ENCODE peak calls at places on chromosomes 11 and 22, in six cellular contexts. P is GM12891, X is H1, V is K562, Q is HepG2, K is GM12878. C is an unnamed sample.

GRCh38 chr11:105673089-105673488 is 63.2 kb downstream of the GRIA4 start:
- DNase-seq in K (no peak), X (no peak), Q (peak; percentile 12), P (no peak), V (peak; percentile 31), C (no peak)

GRCh38 chr11:17721242-17721999 is 2.0 kb downstream of the MYOD1 start:
- DNase-seq in X (no peak), P (no peak), K (no peak), Q (no peak), V (no peak), C (no peak)

GRCh38 chr22:45302047-45302446 is 7.7 kb upstream of the FAM118A start:
- DNase-seq in P (no peak), K (no peak), V (no peak), X (no peak), Q (peak; percentile 81), C (no peak)

GRCh38 chr22:27318516-27318915 is 483.0 kb downstream of the MN1 start:
- DNase-seq in K (no peak), V (peak; percentile 3), X (no peak), P (no peak), Q (no peak), C (no peak)

GRCh38 chr11:110430267-110431211 is 791 bp downstream of the FDX1 start:
- DNase-seq in V (no peak), P (peak; percentile 37), K (peak; percentile 8), X (no peak), Q (peak; percentile 47), C (no peak)

GRCh38 chr11:109109916-109110315 is 312.1 kb upstream of the C11orf87 start:
- DNase-seq in X (no peak), Q (no peak), K (no peak), V (no peak), P (no peak), C (no peak)

GRCh38 chr11:84390441-84391078 is 1104.4 kb upstream of the CCDC90B start:
- DNase-seq in Q (no peak), X (no peak), P (no peak), K (no peak), V (no peak), C (no peak)

GRCh38 chr11:118310271-118310670 is 5.7 kb downstream of the CD3E start:
- DNase-seq in V (no peak), Q (no peak), K (no peak), X (no peak), P (no peak), C (no peak)

GRCh38 chr11:25293166-25293565 is 796.3 kb downstream of the LUZP2 start:
- DNase-seq in X (no peak), K (no peak), P (no peak), V (no peak), Q (no peak), C (no peak)

GRCh38 chr11:57477507-57478189 is 17.3 kb downstream of the RTN4RL2 start:
- DNase-seq in P (no peak), V (no peak), K (no peak), Q (no peak), X (no peak), C (no peak)

GRCh38 chr11:114799524-114799923 is 121.2 kb downstream of the NXPE2 start:
- DNase-seq in X (no peak), P (no peak), K (no peak), V (no peak), Q (no peak), C (no peak)

GRCh38 chr11:91041626-91042025 is 818.8 kb upstream of the CHORDC1 start:
- DNase-seq in V (no peak), X (no peak), P (no peak), K (no peak), Q (no peak), C (no peak)

GRCh38 chr11:2730323-2731284 is 30.8 kb upstream of the KCNQ1OT1 start:
- DNase-seq in V (no peak), X (no peak), Q (peak; percentile 91), P (no peak), K (no peak), C (no peak)

GRCh38 chr22:43777204-43777671 is 34.9 kb downstream of the EFCAB6 start:
- DNase-seq in P (no peak), X (no peak), V (peak; percentile 1), Q (no peak), K (no peak), C (no peak)

GRCh38 chr11:69207165-69207889 is 51.6 kb downstream of the SMIM38 start:
- DNase-seq in X (no peak), V (no peak), Q (no peak), K (no peak), P (no peak), C (no peak)

GRCh38 chr11:115170133-115170815 is 333.9 kb downstream of the CADM1 start:
- DNase-seq in Q (peak; percentile 18), X (no peak), K (no peak), V (peak; percentile 19), P (no peak), C (no peak)

GRCh38 chr11:28838741-28839140 is 730.6 kb downstream of the METTL15 start:
- DNase-seq in X (no peak), P (no peak), Q (no peak), V (no peak), K (no peak), C (no peak)

GRCh38 chr11:69732910-69733309 is 29.1 kb upstream of the FGF19 start:
- DNase-seq in K (no peak), P (no peak), X (no peak), V (no peak), Q (no peak), C (no peak)

GRCh38 chr11:45341379-45341778 is 55.2 kb upstream of the SYT13 start:
- DNase-seq in V (no peak), X (no peak), Q (no peak), P (no peak), K (no peak), C (no peak)

GRCh38 chr22:49032821-49033220 is 794.9 kb downstream of the BRD1 start:
- DNase-seq in K (no peak), Q (no peak), P (no peak), X (no peak), V (no peak), C (no peak)

DNA sequence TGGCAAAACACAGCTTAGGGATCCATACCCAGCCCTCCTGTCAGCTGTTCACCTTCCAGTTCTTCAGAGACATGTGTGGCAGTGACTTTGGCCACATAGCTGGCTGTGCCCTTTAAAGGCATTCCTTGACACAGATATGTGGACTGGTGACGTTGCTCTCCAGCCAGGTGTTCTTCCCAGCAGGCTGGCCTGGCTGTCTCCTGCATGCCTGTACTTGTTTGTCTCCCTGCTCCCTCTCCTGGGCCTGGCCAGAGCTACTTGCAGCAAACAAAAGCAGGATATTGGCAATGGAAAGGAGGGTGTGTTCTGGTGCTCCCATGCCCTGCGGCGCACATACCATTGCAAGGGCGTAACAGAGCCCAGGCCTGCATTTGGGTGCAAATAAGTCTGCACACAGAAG is 38.3 kb downstream of the PIK3IP1 start:
- DNase-seq in V (no peak), K (no peak), P (no peak), X (no peak), Q (peak; percentile 16), C (no peak)
- TF ChIP-seq POLR2AphosphoS5 in V (no peak), K (no peak), P (no peak), X (no peak), Q (no peak), C (no peak)

GRCh38 chr11:1693327-1694063 is 3.5 kb upstream of the KRTAP5-6 start:
- DNase-seq in K (no peak), V (peak; percentile 72), X (peak; percentile 56), P (peak; percentile 81), Q (peak; percentile 50), C (peak; percentile 78)
- TF ChIP-seq POLR2A in K (no peak), V (no peak), X (no peak), P (no peak), Q (no peak), C (no peak)

GRCh38 chr22:33873186-33873585 is 47.1 kb downstream of the LARGE1 start:
- DNase-seq in X (no peak), P (no peak), K (no peak), Q (no peak), V (no peak), C (no peak)

GRCh38 chr22:33873666-33874065 is 46.6 kb downstream of the LARGE1 start:
- DNase-seq in X (no peak), V (no peak), P (no peak), K (no peak), Q (no peak), C (no peak)

GRCh38 chr22:33871935-33872334 is 48.3 kb downstream of the LARGE1 start:
- DNase-seq in V (no peak), X (no peak), K (no peak), Q (no peak), P (no peak), C (no peak)

GRCh38 chr22:33874206-33874605 is 46.1 kb downstream of the LARGE1 start:
- DNase-seq in Q (no peak), V (no peak), K (no peak), X (no peak), P (no peak), C (no peak)

DNA sequence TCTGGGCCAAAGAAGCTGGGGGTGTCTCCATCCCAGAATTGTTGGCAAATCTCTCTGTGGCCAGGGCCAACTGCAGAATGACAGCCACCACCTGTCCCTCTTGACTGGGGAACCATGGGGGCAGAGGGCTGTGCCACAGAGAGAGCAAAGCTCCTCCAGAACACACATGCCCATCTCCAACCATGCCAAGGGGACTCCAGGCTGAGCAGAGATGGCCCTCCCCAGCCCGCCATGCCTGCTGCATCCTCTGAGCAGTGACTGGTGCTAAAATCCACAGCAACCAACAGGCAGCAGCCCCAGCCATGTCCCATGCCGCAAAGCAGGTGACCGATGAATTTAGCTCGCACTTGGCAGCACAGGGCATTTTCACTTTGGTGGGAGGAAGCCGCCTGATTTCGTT is 45.0 kb downstream of the LARGE1 start:
- DNase-seq in P (no peak), K (no peak), Q (no peak), V (no peak), X (no peak), C (no peak)
- TF ChIP-seq TAF1 in P (no peak), K (no peak), Q (no peak), V (no peak), X (no peak), C (no peak)

GRCh38 chr22:37053310-37054077 is 2.0 kb downstream of the KCTD17 start:
- DNase-seq in P (no peak), V (no peak), X (no peak), Q (no peak), K (no peak), C (no peak)
- TF ChIP-seq POLR2AphosphoS5 in P (no peak), V (no peak), X (no peak), Q (no peak), K (no peak), C (no peak)

DNA sequence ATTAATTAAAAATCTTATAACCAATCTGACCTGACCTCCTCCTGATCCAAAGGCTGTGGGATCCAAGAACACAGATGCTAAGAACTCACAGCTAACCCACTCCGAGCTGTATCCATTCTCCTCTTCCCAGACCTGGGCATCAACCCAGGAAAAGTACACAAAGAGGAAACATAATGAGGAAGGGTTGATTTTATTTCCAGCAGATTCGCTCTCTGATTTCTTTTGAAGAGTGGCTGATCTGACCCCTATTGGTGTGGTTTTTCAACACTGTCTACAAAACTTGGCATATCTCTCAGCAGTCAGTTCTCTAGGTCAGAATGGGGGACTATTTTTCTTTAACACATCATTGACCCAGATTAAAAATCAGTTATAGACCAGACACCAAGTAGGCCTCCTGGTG is 201.9 kb upstream of the UBASH3B start:
- DNase-seq in Q (no peak), P (no peak), V (no peak), K (no peak), X (no peak), C (no peak)
- TF ChIP-seq POLR2A in Q (no peak), P (no peak), V (no peak), K (no peak), X (no peak), C (no peak)